ENCODE peak calls at places on chromosomes 16 and 17, in five cellular contexts. P, R, J, I and T are unnamed samples.

GRCh38 chr17:15261818-15262290 is 3.3 kb downstream of the PMP22 start:
- DNase-seq in P (no peak), R (peak), J (no peak), I (no peak), T (peak)

GRCh38 chr16:3576211-3576610 is 992 bp downstream of the NLRC3 start:
- DNase-seq in P (no peak), R (no peak), J (no peak), I (no peak), T (no peak)

GRCh38 chr17:50863221-50863843 is 2.8 kb downstream of the TOB1 start:
- DNase-seq in P (peak), R (no peak), J (no peak), I (peak), T (peak)

GRCh38 chr17:8672326-8672725 is 41.8 kb upstream of the MYH10 start:
- DNase-seq in P (no peak), R (no peak), J (no peak), I (no peak), T (no peak)

GRCh38 chr17:36760425-36760824 is 159.0 kb downstream of the MRM1 start:
- DNase-seq in P (no peak), R (no peak), J (no peak), I (no peak), T (no peak)

GRCh38 chr16:84550096-84550495 is 45.6 kb upstream of the MEAK7 start:
- DNase-seq in P (no peak), R (no peak), J (no peak), I (no peak), T (no peak)

GRCh38 chr16:29963021-29963743 is 1.3 kb downstream of the TMEM219 start:
- DNase-seq in P (no peak), R (no peak), J (no peak), I (no peak), T (no peak)

GRCh38 chr16:17104654-17105053 is 366.1 kb downstream of the XYLT1 start:
- DNase-seq in P (no peak), R (no peak), J (no peak), I (no peak), T (no peak)

GRCh38 chr16:75080205-75081029 is 36.2 kb downstream of the LDHD start:
- DNase-seq in P (no peak), R (no peak), J (no peak), I (no peak), T (no peak)

GRCh38 chr17:4710693-4711634 is 532 bp downstream of the ARRB2 start:
- DNase-seq in P (no peak), R (no peak), J (no peak), I (no peak), T (peak)

GRCh38 chr17:36946726-36947091 is 2.0 kb upstream of the AATF start:
- DNase-seq in P (no peak), R (no peak), J (no peak), I (no peak), T (no peak)

GRCh38 chr17:9487406-9487805 is 88.2 kb downstream of the STX8 start:
- DNase-seq in P (no peak), R (no peak), J (no peak), I (no peak), T (no peak)

GRCh38 chr17:48522031-48522593 is 8.7 kb downstream of the HOXB1 start:
- DNase-seq in P (peak), R (peak), J (no peak), I (no peak), T (peak)

GRCh38 chr17:38588775-38589174 is 17.0 kb downstream of the SRCIN1 start:
- DNase-seq in P (no peak), R (no peak), J (no peak), I (no peak), T (no peak)

GRCh38 chr17:12522743-12523181 is 142.9 kb upstream of the MYOCD start:
- DNase-seq in P (no peak), R (peak), J (no peak), I (peak), T (no peak)

GRCh38 chr17:43979011-43979410 is 25.3 kb upstream of the PYY start:
- DNase-seq in P (no peak), R (no peak), J (no peak), I (no peak), T (no peak)

GRCh38 chr17:48915459-48916282 is 7.5 kb downstream of the UBE2Z start:
- DNase-seq in P (no peak), R (peak), J (peak), I (no peak), T (no peak)

GRCh38 chr16:48197294-48197693 is 41.5 kb upstream of the ABCC12 start:
- DNase-seq in P (no peak), R (no peak), J (no peak), I (no peak), T (no peak)

GRCh38 chr17:44672479-44673093 is 16.3 kb downstream of the MEIOC start:
- DNase-seq in P (peak), R (peak), J (no peak), I (peak), T (no peak)

GRCh38 chr17:64920026-64920418 is 744 bp upstream of the LRRC37A3 start:
- DNase-seq in P (no peak), R (no peak), J (no peak), I (peak), T (no peak)

GRCh38 chr16:84999857-85000480 is 11.4 kb downstream of the ZDHHC7 start:
- DNase-seq in P (no peak), R (no peak), J (no peak), I (no peak), T (no peak)

GRCh38 chr16:29804455-29805231 is 1.7 kb upstream of the MAZ start:
- DNase-seq in P (peak), R (no peak), J (no peak), I (no peak), T (peak)

GRCh38 chr17:21300601-21301571 is 16.4 kb downstream of the MAP2K3 start:
- DNase-seq in P (no peak), R (no peak), J (no peak), I (no peak), T (no peak)

GRCh38 chr17:51493206-51493605 is 232.9 kb downstream of the UTP18 start:
- DNase-seq in P (no peak), R (no peak), J (no peak), I (no peak), T (no peak)

GRCh38 chr17:38749222-38750043 is 1.3 kb upstream of the PCGF2 start:
- DNase-seq in P (peak), R (peak), J (no peak), I (peak), T (peak)

GRCh38 chr16:65339062-65339461 is 217.2 kb upstream of the CDH11 start:
- DNase-seq in P (no peak), R (no peak), J (no peak), I (no peak), T (no peak)

GRCh38 chr17:9284884-9285283 is 263.6 kb downstream of the NTN1 start:
- DNase-seq in P (no peak), R (no peak), J (no peak), I (no peak), T (no peak)

GRCh38 chr17:49498037-49498615 is 3.0 kb downstream of the NGFR start:
- DNase-seq in P (no peak), R (peak), J (no peak), I (no peak), T (no peak)

GRCh38 chr17:12296120-12296727 is 275.5 kb downstream of the MAP2K4 start:
- DNase-seq in P (no peak), R (no peak), J (no peak), I (no peak), T (peak)

GRCh38 chr17:18261146-18261515 is 669 bp downstream of the MIEF2 start:
- DNase-seq in P (peak), R (peak), J (no peak), I (peak), T (no peak)

GRCh38 chr16:85103096-85104079 is 8.9 kb downstream of the CIBAR2 start:
- DNase-seq in P (no peak), R (no peak), J (no peak), I (no peak), T (no peak)

GRCh38 chr17:43667506-43668438 is 6.0 kb upstream of the MEOX1 start:
- DNase-seq in P (no peak), R (no peak), J (no peak), I (peak), T (no peak)

GRCh38 chr16:12318661-12319463 is 342.3 kb downstream of the SNX29 start:
- DNase-seq in P (no peak), R (no peak), J (no peak), I (peak), T (no peak)

GRCh38 chr16:72131036-72131435 is 37.4 kb downstream of the DHX38 start:
- DNase-seq in P (no peak), R (no peak), J (no peak), I (no peak), T (no peak)

GRCh38 chr16:3774156-3774767 is 56.9 kb upstream of the TRAP1 start:
- DNase-seq in P (no peak), R (no peak), J (no peak), I (no peak), T (no peak)

GRCh38 chr17:299546-299945 is 53.1 kb downstream of the RPH3AL start:
- DNase-seq in P (no peak), R (no peak), J (no peak), I (no peak), T (no peak)

GRCh38 chr16:962901-963814 is 7.6 kb downstream of the LMF1 start:
- DNase-seq in P (no peak), R (no peak), J (no peak), I (no peak), T (no peak)

GRCh38 chr16:80058236-80058635 is 457.7 kb upstream of the MAF start:
- DNase-seq in P (no peak), R (no peak), J (no peak), I (no peak), T (no peak)

GRCh38 chr16:4957420-4957719 is 760 bp upstream of the SEC14L5 start:
- DNase-seq in P (no peak), R (no peak), J (no peak), I (no peak), T (no peak)
- TF ChIP-seq USF2 in P (no peak), R (no peak), J (no peak), I (no peak), T (no peak)

DNA sequence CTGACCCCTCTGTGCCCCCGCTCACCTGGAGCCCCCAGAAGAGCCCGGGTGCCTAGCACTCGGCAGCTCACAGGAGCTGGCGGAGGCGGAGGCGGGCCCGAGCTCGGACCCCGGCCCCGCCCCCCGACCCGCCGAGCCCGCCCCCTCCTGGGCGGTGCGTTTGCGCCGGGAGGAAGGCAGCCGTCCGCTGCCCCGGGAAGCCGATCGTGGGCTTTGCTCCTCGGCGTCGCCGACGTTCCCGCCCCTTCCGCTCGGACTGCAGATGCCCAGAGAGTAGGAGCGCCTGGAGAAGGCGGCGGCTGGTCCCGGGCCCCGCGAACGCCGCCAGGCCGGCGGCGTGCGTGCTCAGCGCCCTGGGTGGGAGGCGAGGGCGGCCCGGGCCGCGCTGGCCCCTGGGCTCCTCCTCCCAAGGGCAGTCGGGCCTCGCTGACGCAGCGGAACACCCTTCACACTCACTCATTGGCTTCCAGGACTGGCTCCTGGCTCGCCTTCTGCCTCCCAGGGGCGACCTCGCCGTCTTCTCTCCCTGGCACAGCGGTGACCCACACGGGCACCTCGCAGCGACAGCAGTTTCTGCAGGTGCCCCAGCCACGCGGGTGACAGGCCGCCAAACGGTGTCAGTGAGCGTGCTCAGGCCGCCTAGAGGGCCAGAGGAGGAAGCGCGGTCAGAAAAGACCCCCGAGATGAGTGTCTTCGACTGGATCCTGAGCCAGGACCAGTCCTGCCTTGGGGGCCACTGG is at the start of gene PLSCR3:
- DNase-seq in P (peak), R (peak), J (peak), I (peak), T (peak)
- TF ChIP-seq CTCF in P (peak), R (peak), J (peak), I (peak), T (no peak)

DNA sequence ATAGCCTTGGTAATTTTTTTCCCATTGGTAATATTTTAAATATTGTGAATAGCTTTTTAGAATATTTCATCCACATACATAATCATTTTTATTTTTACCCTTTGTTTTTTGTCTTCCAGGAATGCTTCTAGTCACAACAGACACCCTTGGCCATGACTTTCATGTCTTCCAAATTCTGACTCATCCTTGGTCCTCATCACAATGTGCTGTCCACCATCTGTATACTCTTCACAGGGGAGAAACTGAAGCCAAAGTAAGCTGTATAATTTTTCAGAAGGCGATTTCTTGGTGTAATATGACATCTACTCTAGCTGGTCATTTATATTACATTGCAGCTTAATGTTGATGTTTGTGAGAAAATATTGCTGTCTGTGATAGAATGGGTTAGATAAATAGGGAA is 269.4 kb downstream of the BCAS3 start:
- DNase-seq in P (no peak), R (no peak), J (no peak), I (no peak), T (no peak)
- TF ChIP-seq ESRRA in P (no peak), R (no peak), J (no peak), I (no peak), T (no peak)

GRCh38 chr17:46977348-46977747 is 1.7 kb downstream of the RPRML start:
- DNase-seq in P (peak), R (peak), J (no peak), I (peak), T (peak)
- TF ChIP-seq USF2 in P (no peak), R (no peak), J (no peak), I (no peak), T (no peak)

DNA sequence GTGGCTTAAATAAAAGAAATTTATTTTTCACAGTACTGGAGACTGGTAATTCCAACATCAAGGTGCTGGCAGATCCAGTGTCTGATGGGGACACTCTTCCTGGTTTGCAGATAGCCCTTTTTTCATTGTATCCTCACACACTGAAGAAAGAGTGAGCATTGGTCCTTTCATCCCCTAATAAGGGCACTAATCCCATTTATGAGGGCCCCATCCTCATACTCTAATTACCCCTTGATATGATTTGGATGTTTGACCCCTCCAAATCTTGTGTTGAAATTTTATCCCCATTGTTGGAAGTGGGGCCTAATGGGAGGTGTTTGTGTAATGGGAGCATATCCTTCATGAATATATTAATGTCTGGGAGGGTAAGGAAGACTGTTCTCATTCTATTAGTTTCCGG is 9.4 kb upstream of the FAM20A start:
- DNase-seq in P (no peak), R (no peak), J (no peak), I (no peak), T (no peak)
- TF ChIP-seq CTCF in P (no peak), R (no peak), J (no peak), I (no peak), T (no peak)

GRCh38 chr16:55398683-55399230 is 74.8 kb downstream of the IRX6 start:
- DNase-seq in P (no peak), R (no peak), J (no peak), I (no peak), T (no peak)
- TF ChIP-seq ESRRA in P (no peak), R (no peak), J (no peak), I (no peak), T (no peak)